ENCODE peak calls at places on chromosomes 11 and 22, in five cellular contexts. O is tibial artery, N is mammary epithelial cell, U is MM.1S, V is caudate nucleus. F is an unnamed sample.

GRCh38 chr11:70942593-70942992 is 309.8 kb downstream of the SHANK2 start:
- DNase-seq in O (no peak), V (no peak), U (no peak), N (no peak), F (no peak)

GRCh38 chr11:131038597-131038996 is 122.3 kb upstream of the SNX19 start:
- DNase-seq in N (peak), U (peak), V (no peak), O (no peak), F (no peak)

GRCh38 chr11:60288531-60288930 is 8.1 kb downstream of the MS4A4A start:
- DNase-seq in V (no peak), N (no peak), O (no peak), U (no peak), F (no peak)

GRCh38 chr11:78040691-78041379 is 17.8 kb upstream of the KCTD14 start:
- DNase-seq in N (no peak), O (no peak), V (no peak), U (no peak), F (no peak)

GRCh38 chr11:61889831-61890230 is 1.5 kb downstream of the FADS3 start:
- DNase-seq in N (no peak), U (no peak), O (no peak), V (no peak), F (no peak)

GRCh38 chr11:131581006-131581405 is 210.6 kb downstream of the NTM start:
- DNase-seq in N (no peak), O (no peak), V (no peak), U (no peak), F (no peak)

GRCh38 chr22:41532908-41533825 is 11.1 kb downstream of the POLR3H start:
- DNase-seq in N (no peak), U (peak), V (peak), O (peak), F (peak)

GRCh38 chr11:71332046-71332445 is 79.7 kb upstream of the SHANK2 start:
- DNase-seq in O (peak), V (no peak), U (no peak), N (no peak), F (no peak)

GRCh38 chr11:68012843-68013610 is 2.9 kb downstream of the ALDH3B1 start:
- DNase-seq in V (no peak), U (peak), O (peak), N (peak), F (no peak)

GRCh38 chr22:26671317-26672059 is 14.1 kb downstream of the MIAT start:
- DNase-seq in N (peak), U (no peak), V (no peak), O (peak), F (peak)

GRCh38 chr11:363948-364761 is 5.1 kb upstream of the B4GALNT4 start:
- DNase-seq in V (no peak), O (peak), N (peak), U (peak), F (peak)

GRCh38 chr11:72569966-72570892 is 104.0 kb downstream of the PDE2A start:
- DNase-seq in N (peak), V (no peak), U (no peak), O (no peak), F (no peak)

GRCh38 chr22:37801946-37802309 is 5.8 kb upstream of the GCAT start:
- DNase-seq in U (no peak), V (no peak), O (no peak), N (no peak), F (no peak)

GRCh38 chr22:45667486-45667885 is 4.1 kb upstream of the ATXN10 start:
- DNase-seq in O (no peak), N (no peak), U (no peak), V (no peak), F (no peak)

GRCh38 chr11:73856001-73856663 is 20.5 kb downstream of the COA4 start:
- DNase-seq in V (peak), N (no peak), U (no peak), O (no peak), F (no peak)

GRCh38 chr22:41799486-41800347 is 762 bp upstream of the CCDC134 start:
- DNase-seq in N (no peak), U (no peak), V (peak), O (peak), F (no peak)

GRCh38 chr11:120342226-120342625 is 6.0 kb downstream of the ARHGEF12 start:
- DNase-seq in U (no peak), N (no peak), V (no peak), O (no peak), F (no peak)

GRCh38 chr11:119373917-119374631 is 7.4 kb downstream of the USP2 start:
- DNase-seq in V (peak), U (peak), N (peak), O (peak), F (peak)

GRCh38 chr11:106551744-106552671 is 466.3 kb downstream of the GUCY1A2 start:
- DNase-seq in V (no peak), O (no peak), N (no peak), U (no peak), F (no peak)
- H3K27ac ChIP-seq in V (no peak), O (no peak), N (no peak), U (no peak), F (no peak)

GRCh38 chr22:24141586-24141985 is 39.7 kb upstream of the SUSD2 start:
- DNase-seq in N (peak), U (peak), O (no peak), V (no peak), F (peak)
- H3K27ac ChIP-seq in N (no peak), U (peak), O (peak), V (peak), F (no peak)

GRCh38 chr11:12628322-12628721 is 45.9 kb upstream of the TEAD1 start:
- DNase-seq in O (no peak), N (no peak), U (no peak), V (no peak), F (no peak)

GRCh38 chr11:12623869-12624268 is 50.4 kb upstream of the TEAD1 start:
- DNase-seq in O (no peak), U (no peak), V (no peak), N (no peak), F (no peak)

GRCh38 chr11:12625438-12626071 is 48.7 kb upstream of the TEAD1 start:
- DNase-seq in U (no peak), N (peak), O (no peak), V (no peak), F (no peak)

GRCh38 chr11:12626616-12627015 is 47.6 kb upstream of the TEAD1 start:
- DNase-seq in V (no peak), N (no peak), U (no peak), O (no peak), F (no peak)

DNA sequence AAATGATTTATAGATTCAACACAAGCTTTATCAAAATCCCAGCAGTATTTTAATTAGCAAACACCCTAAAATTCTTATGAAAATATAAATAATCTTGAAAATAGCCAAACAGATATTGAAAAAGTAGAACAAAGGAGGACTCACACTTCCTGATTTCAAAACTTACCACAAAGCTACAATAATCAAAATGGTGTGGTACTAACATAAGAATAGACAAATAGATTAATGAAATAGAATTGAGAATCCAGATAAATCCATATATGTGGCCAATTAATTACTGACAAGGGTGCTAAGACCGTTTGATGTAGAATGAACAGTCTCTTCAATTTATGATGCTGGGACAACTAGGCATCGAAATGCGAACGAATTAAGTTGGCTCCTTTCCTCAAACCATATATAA is 49.6 kb upstream of the TEAD1 start:
- DNase-seq in U (no peak), V (no peak), O (no peak), N (no peak), F (no peak)
- H3K27ac ChIP-seq in U (no peak), V (no peak), O (no peak), N (no peak), F (no peak)

GRCh38 chr11:134032501-134033091 is 36.3 kb upstream of the JAM3 start:
- DNase-seq in U (no peak), O (peak), N (no peak), V (peak), F (no peak)
- H3K27ac ChIP-seq in U (no peak), O (peak), N (no peak), V (peak), F (no peak)

DNA sequence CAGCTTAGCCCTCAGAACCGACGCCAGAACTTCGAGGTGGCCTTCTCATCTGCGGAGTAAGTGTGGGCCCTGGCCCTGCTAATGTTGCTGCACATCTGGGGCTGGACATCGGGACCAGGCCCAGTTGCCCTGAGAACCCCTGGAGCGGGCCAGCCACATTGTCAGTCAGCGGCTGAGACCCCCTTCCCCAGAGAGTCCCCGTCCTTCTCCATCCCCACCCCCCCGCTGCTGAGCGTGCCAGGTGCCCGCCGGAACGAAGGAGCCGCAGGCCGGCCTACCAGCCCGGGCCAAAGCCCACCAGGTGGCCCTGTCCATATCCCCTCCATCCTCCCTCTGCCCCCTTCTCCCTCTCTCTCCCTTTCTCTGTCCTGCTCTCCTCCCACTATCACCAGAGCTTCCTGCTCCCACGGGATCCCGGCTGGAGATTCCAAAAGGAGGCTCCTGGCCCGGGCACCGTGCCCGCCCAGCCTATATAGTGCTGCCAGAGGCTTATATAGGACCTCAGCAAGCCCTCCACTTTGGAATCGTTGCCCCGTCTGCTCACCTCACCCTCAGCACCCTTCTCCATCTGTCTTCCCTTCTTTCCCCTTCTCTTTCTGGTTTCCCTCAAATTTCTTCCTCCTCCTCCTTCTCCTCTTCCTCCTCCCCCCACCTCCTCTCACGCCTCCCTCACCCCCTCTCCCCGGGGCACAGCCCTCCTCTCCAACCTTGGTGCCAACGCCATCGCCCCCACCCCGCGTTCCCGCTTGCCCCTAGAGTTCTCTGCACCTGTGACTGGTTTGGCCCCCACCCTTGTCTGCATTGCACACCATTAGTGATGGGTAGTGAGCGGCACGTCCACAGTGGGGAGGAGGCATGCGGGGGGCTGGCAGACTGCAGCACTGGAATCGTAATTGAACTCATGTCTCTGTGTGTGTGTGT is 7.3 kb downstream of the SELENOM start:
- DNase-seq in V (no peak), U (no peak), O (no peak), N (no peak), F (no peak)
- H3K27ac ChIP-seq in V (no peak), U (no peak), O (peak), N (no peak), F (no peak)

GRCh38 chr11:44562836-44563460 is 2.5 kb upstream of the CD82 start:
- DNase-seq in N (no peak), O (no peak), U (no peak), V (no peak), F (no peak)
- H3K27ac ChIP-seq in N (peak), O (peak), U (no peak), V (no peak), F (no peak)

DNA sequence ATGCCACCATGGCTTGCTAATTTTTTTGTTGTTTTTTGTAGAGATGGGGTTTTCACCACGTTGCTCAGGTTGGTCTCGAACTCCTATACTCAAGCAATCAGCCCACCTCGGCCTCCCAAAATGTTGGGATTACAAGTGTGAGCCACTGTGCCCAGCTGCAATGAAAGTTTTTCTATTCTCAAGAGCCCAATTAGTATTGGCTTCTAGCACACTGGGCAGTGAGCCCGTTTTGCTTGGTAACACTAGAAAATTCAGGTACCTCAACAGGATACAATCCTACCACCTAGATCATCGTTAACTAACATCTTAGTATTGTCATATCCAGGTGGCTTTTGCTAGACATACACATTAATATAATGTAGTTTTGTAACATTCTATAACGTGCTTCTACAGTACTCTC is 19.0 kb downstream of the SEC14L3 start:
- DNase-seq in V (no peak), O (no peak), N (no peak), U (no peak), F (no peak)
- H3K27ac ChIP-seq in V (no peak), O (no peak), N (no peak), U (no peak), F (no peak)

DNA sequence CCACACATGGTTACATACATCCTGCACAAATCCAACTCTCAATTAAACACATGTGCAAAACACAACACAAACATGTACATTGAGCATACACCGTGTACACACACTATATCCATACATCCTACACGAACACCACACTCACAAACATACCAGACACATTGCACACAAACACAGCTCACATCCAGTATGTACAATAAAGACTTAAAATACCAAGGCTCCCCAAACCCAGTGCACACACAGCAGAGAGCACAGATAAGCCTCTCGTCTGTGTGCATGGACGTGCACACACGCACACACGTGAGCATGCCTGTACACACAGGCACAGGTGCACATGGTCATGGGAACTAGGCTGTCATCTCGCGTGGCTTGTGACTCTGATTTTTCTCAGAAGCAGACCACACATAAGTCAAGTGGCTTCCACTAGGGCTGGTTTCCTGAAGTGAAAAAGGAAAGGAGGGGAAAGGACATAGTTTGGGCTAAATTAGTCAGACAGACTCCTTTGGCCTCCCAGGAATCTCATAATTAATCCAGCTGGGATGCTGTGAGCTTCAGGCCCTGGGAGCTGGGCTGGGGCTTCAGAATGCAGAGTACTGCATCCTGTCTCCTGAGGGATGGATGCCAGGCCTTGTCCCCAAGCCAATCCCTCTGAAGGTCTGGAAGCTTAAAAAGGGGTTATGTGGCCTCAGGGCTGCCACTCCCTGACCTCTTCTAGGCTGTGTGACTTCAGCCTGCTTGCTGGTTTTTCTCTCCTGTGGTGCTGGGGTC is 6.6 kb upstream of the LRRC32 start:
- DNase-seq in U (no peak), O (no peak), N (no peak), V (no peak), F (no peak)
- H3K27ac ChIP-seq in U (no peak), O (no peak), N (no peak), V (no peak), F (no peak)

GRCh38 chr11:117822522-117823033 is 2.0 kb downstream of the FXYD2 start:
- DNase-seq in N (no peak), V (no peak), U (no peak), O (peak), F (no peak)
- H3K27ac ChIP-seq in N (no peak), V (no peak), U (no peak), O (no peak), F (no peak)

DNA sequence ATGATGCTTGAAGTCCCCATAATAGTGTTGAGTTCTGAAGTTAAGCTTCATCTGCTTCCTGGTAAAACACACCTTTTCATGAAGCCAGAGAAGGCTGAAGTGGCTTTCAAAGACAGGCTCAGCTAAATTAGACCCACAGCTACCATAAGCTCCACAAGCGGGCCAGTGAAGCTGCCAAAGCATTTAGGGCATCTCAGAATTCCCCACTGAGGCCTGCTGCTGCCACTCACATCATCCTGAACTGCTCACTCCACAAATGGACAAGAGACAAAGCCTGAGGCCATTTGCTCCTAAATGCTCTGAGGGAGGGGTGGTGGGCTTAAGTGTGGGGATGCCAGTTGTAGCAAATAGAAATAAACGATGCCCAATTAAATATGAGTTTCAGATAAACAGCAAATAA is 14.6 kb downstream of the CCDC83 start:
- DNase-seq in V (no peak), N (no peak), O (no peak), U (no peak), F (no peak)
- H3K27ac ChIP-seq in V (no peak), N (no peak), O (no peak), U (no peak), F (no peak)